ENCODE peak calls at places on chromosome 14, in five cellular contexts. One of them, this sample, is unnamed.

GRCh38 chr14:33914676-33915516 is 36.0 kb downstream of the EGLN3 start:
- DNase-seq in HepG2: no peak
- DNase-seq in GM12878: no peak
- DNase-seq in NT2/D1: no peak
- DNase-seq in H1: no peak
- DNase-seq in this sample: no peak

GRCh38 chr14:101503431-101504095 is 57.7 kb upstream of the DIO3 start:
- DNase-seq in HepG2: no peak
- DNase-seq in GM12878: no peak
- DNase-seq in NT2/D1: no peak
- DNase-seq in H1: no peak
- DNase-seq in this sample: no peak

GRCh38 chr14:101215266-101215665 is 311.7 kb upstream of the RTL1 start:
- DNase-seq in HepG2: no peak
- DNase-seq in GM12878: no peak
- DNase-seq in NT2/D1: no peak
- DNase-seq in H1: no peak
- DNase-seq in this sample: no peak

GRCh38 chr14:69010632-69011031 is 31.5 kb upstream of the ACTN1 start:
- DNase-seq in HepG2: no peak
- DNase-seq in GM12878: no peak
- DNase-seq in NT2/D1: no peak
- DNase-seq in H1: no peak
- DNase-seq in this sample: no peak

GRCh38 chr14:55285048-55285652 is 13.9 kb downstream of the FBXO34 start:
- DNase-seq in HepG2: no peak
- DNase-seq in GM12878: no peak
- DNase-seq in NT2/D1: no peak
- DNase-seq in H1: no peak
- DNase-seq in this sample: no peak

GRCh38 chr14:83085725-83086124 is 1552.1 kb upstream of the SEL1L start:
- DNase-seq in HepG2: no peak
- DNase-seq in GM12878: no peak
- DNase-seq in NT2/D1: no peak
- DNase-seq in H1: no peak
- DNase-seq in this sample: no peak

GRCh38 chr14:91300283-91300841 is 55.9 kb upstream of the GPR68 start:
- DNase-seq in HepG2: no peak
- DNase-seq in GM12878: no peak
- DNase-seq in NT2/D1: no peak
- DNase-seq in H1: no peak
- DNase-seq in this sample: no peak

GRCh38 chr14:50830044-50830931 is 674 bp downstream of the NIN start:
- DNase-seq in HepG2: peak; percentile 22
- DNase-seq in GM12878: peak; percentile 27
- DNase-seq in NT2/D1: peak; percentile 62
- DNase-seq in H1: no peak
- DNase-seq in this sample: peak; percentile 36

GRCh38 chr14:38250316-38250715 is 5.6 kb downstream of the CLEC14A start:
- DNase-seq in HepG2: no peak
- DNase-seq in GM12878: no peak
- DNase-seq in NT2/D1: no peak
- DNase-seq in H1: no peak
- DNase-seq in this sample: no peak

GRCh38 chr14:85883971-85884370 is 354.0 kb downstream of the FLRT2 start:
- DNase-seq in HepG2: no peak
- DNase-seq in GM12878: no peak
- DNase-seq in NT2/D1: no peak
- DNase-seq in H1: no peak
- DNase-seq in this sample: no peak

GRCh38 chr14:72614365-72614764 is 279.5 kb downstream of the DPF3 start:
- DNase-seq in HepG2: no peak
- DNase-seq in GM12878: no peak
- DNase-seq in NT2/D1: no peak
- DNase-seq in H1: no peak
- DNase-seq in this sample: no peak

GRCh38 chr14:80055912-80056801 is 155.1 kb downstream of the DIO2 start:
- DNase-seq in HepG2: peak; percentile 16
- DNase-seq in GM12878: no peak
- DNase-seq in NT2/D1: peak; percentile 46
- DNase-seq in H1: peak; percentile 34
- DNase-seq in this sample: peak; percentile 60

GRCh38 chr14:79712302-79712950 is 498.9 kb downstream of the DIO2 start:
- DNase-seq in HepG2: no peak
- DNase-seq in GM12878: no peak
- DNase-seq in NT2/D1: no peak
- DNase-seq in H1: no peak
- DNase-seq in this sample: no peak

GRCh38 chr14:27148143-27148542 is 550.3 kb upstream of the NOVA1 start:
- DNase-seq in HepG2: no peak
- DNase-seq in GM12878: no peak
- DNase-seq in NT2/D1: no peak
- DNase-seq in H1: no peak
- DNase-seq in this sample: no peak

GRCh38 chr14:75720828-75721227 is 59.8 kb downstream of the TTLL5 start:
- DNase-seq in HepG2: no peak
- DNase-seq in GM12878: no peak
- DNase-seq in NT2/D1: no peak
- DNase-seq in H1: no peak
- DNase-seq in this sample: no peak

GRCh38 chr14:92224348-92224954 is 98.5 kb upstream of the SLC24A4 start:
- DNase-seq in HepG2: no peak
- DNase-seq in GM12878: no peak
- DNase-seq in NT2/D1: no peak
- DNase-seq in H1: no peak
- DNase-seq in this sample: no peak

GRCh38 chr14:21940887-21941855 is 267.6 kb upstream of the OR4E1 start:
- DNase-seq in HepG2: peak; percentile 55
- DNase-seq in GM12878: no peak
- DNase-seq in NT2/D1: no peak
- DNase-seq in H1: no peak
- DNase-seq in this sample: peak; percentile 56

GRCh38 chr14:51933191-51933590 is 56.2 kb upstream of the RTRAF start:
- DNase-seq in HepG2: no peak
- DNase-seq in GM12878: no peak
- DNase-seq in NT2/D1: no peak
- DNase-seq in H1: no peak
- DNase-seq in this sample: no peak

GRCh38 chr14:100785626-100786025 is 40.3 kb upstream of the MEG3 start:
- DNase-seq in HepG2: no peak
- DNase-seq in GM12878: no peak
- DNase-seq in NT2/D1: no peak
- DNase-seq in H1: no peak
- DNase-seq in this sample: no peak

GRCh38 chr14:75561013-75561432 is 17.4 kb upstream of the FLVCR2 start:
- DNase-seq in HepG2: peak; percentile 67
- DNase-seq in GM12878: no peak
- DNase-seq in NT2/D1: peak; percentile 50
- DNase-seq in H1: peak; percentile 79
- DNase-seq in this sample: peak; percentile 87

GRCh38 chr14:68705741-68706283 is 87.1 kb downstream of the ZFP36L1 start:
- DNase-seq in HepG2: no peak
- DNase-seq in GM12878: no peak
- DNase-seq in NT2/D1: no peak
- DNase-seq in H1: no peak
- DNase-seq in this sample: no peak

GRCh38 chr14:54908230-54908629 is 5.6 kb upstream of the GCH1 start:
- DNase-seq in HepG2: no peak
- DNase-seq in GM12878: no peak
- DNase-seq in NT2/D1: no peak
- DNase-seq in H1: no peak
- DNase-seq in this sample: no peak

GRCh38 chr14:68771631-68772030 is 21.2 kb downstream of the ZFP36L1 start:
- DNase-seq in HepG2: no peak
- DNase-seq in GM12878: no peak
- DNase-seq in NT2/D1: no peak
- DNase-seq in H1: no peak
- DNase-seq in this sample: no peak

GRCh38 chr14:68656452-68656851 is 136.4 kb downstream of the ZFP36L1 start:
- DNase-seq in HepG2: no peak
- DNase-seq in GM12878: no peak
- DNase-seq in NT2/D1: no peak
- DNase-seq in H1: no peak
- DNase-seq in this sample: no peak

GRCh38 chr14:55533960-55534359 is 46.0 kb upstream of the KTN1 start:
- DNase-seq in HepG2: no peak
- DNase-seq in GM12878: no peak
- DNase-seq in NT2/D1: no peak
- DNase-seq in H1: no peak
- DNase-seq in this sample: no peak

GRCh38 chr14:39122330-39123138 is 8.4 kb downstream of the GEMIN2 start:
- DNase-seq in HepG2: no peak
- DNase-seq in GM12878: no peak
- DNase-seq in NT2/D1: no peak
- DNase-seq in H1: no peak
- DNase-seq in this sample: no peak

GRCh38 chr14:61196792-61197191 is 84.3 kb downstream of the TMEM30B start:
- DNase-seq in HepG2: peak; percentile 31
- DNase-seq in GM12878: no peak
- DNase-seq in NT2/D1: no peak
- DNase-seq in H1: no peak
- DNase-seq in this sample: no peak

DNA sequence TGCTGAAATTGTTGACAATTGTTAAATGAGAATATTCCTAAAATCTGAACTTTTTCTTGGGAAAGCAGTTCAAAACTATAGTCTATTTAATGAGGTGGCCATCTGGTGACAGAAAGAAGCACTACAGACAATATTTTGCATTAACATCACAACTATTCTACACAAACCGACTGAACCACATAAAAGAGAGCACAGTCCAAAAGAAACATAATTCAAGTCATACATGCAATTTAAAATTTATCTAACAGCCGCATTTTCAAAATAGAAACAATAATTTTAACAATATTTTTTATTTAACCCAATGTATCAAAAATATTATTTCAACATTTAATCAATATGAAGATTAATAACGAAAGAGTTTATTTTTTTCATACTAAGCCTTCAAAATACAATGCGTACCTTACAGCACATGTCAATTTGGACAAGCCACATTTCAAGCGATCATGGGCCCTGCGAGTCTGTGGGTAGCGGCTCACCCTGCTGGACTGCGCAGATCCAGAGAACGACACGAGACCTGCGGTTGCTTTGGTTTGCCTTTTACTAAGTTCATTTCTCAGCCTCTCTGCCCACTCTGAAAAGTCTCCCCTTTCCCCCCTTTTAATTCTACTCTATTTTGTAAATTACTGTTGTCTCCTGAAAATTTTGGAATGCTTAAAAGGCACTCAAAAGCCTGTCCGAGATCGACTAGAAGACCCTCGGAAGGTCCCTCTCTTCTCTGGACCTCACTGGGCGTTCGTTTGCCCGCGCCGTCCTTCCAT is 941 bp upstream of the LRRC9 start:
- DNase-seq in HepG2: peak; percentile 32
- DNase-seq in GM12878: no peak
- DNase-seq in NT2/D1: no peak
- DNase-seq in H1: no peak
- DNase-seq in this sample: peak; percentile 40
- TF ChIP-seq SUZ12 in HepG2: no peak
- TF ChIP-seq SUZ12 in GM12878: no peak
- TF ChIP-seq SUZ12 in NT2/D1: no peak
- TF ChIP-seq SUZ12 in H1: no peak
- TF ChIP-seq SUZ12 in this sample: no peak

DNA sequence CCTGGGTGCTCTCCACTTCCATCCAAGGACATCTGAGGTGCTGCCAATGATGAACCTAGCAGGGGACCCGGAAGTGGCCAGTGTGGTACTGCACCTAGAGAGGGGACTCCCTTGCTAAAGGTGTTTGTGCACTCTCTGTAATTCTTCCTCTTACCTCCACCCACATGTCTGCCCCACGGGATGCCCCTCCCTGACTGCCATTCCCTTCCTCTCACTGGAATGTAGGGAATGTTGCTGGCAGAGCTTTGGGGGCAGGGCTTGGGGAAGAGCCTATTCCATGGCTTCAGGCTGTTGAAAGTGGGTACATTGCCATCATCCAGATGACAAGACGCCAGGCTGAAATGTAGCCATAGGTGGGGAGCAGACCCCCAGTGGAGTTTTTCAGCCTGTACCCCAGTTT is 153.2 kb downstream of the SMOC1 start:
- DNase-seq in HepG2: peak; percentile 52
- DNase-seq in GM12878: no peak
- DNase-seq in NT2/D1: peak; percentile 9
- DNase-seq in H1: peak; percentile 27
- DNase-seq in this sample: no peak
- TF ChIP-seq SUZ12 in HepG2: no peak
- TF ChIP-seq SUZ12 in GM12878: no peak
- TF ChIP-seq SUZ12 in NT2/D1: no peak
- TF ChIP-seq SUZ12 in H1: no peak
- TF ChIP-seq SUZ12 in this sample: no peak

DNA sequence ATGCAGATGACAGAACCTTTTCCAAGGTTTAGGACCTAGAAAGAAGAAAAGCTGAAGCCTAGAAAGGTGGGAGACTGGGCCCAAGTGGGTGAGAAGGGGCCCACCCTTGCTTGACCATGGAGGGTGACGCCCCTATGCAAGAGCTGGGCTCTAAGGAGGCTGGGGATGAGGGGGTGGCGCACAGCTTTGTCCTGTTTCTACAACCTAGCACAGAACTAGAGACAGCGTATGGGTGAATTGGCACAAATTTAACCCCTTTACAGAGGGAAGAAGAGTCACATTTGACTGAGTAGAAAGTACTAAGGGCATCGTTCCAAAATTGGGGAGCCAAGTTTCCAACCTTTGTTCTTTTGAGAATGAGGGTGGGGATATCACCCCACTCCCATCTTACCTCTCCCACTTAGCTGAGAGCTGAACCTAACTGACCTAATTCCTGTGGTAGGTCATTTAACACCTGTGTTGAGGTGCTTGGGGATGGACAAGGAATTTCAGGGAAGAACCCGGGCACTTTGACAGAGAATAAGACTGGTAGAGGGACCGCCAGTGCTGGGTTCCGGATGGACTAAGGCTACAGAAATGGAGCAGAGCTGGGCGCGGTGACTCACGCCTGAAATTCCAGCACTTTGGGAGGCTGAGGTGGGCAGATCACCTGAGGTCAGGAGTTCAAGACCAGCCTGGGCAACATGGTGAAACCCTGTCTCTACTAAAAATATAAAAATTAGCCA is 5.3 kb downstream of the NFKBIA start:
- DNase-seq in HepG2: no peak
- DNase-seq in GM12878: no peak
- DNase-seq in NT2/D1: no peak
- DNase-seq in H1: no peak
- DNase-seq in this sample: no peak
- TF ChIP-seq SUZ12 in HepG2: no peak
- TF ChIP-seq SUZ12 in GM12878: no peak
- TF ChIP-seq SUZ12 in NT2/D1: no peak
- TF ChIP-seq SUZ12 in H1: no peak
- TF ChIP-seq SUZ12 in this sample: no peak

GRCh38 chr14:71198681-71199080 is 291.4 kb downstream of the PCNX1 start:
- DNase-seq in HepG2: no peak
- DNase-seq in GM12878: no peak
- DNase-seq in NT2/D1: no peak
- DNase-seq in H1: no peak
- DNase-seq in this sample: no peak

GRCh38 chr14:71193663-71194062 is 286.4 kb downstream of the PCNX1 start:
- DNase-seq in HepG2: no peak
- DNase-seq in GM12878: no peak
- DNase-seq in NT2/D1: no peak
- DNase-seq in H1: no peak
- DNase-seq in this sample: no peak

GRCh38 chr14:71202881-71203280 is 295.6 kb downstream of the PCNX1 start:
- DNase-seq in HepG2: no peak
- DNase-seq in GM12878: no peak
- DNase-seq in NT2/D1: no peak
- DNase-seq in H1: no peak
- DNase-seq in this sample: no peak

GRCh38 chr14:71196921-71197320 is 289.7 kb downstream of the PCNX1 start:
- DNase-seq in HepG2: no peak
- DNase-seq in GM12878: no peak
- DNase-seq in NT2/D1: no peak
- DNase-seq in H1: no peak
- DNase-seq in this sample: no peak
- TF ChIP-seq SUZ12 in HepG2: no peak
- TF ChIP-seq SUZ12 in GM12878: no peak
- TF ChIP-seq SUZ12 in NT2/D1: no peak
- TF ChIP-seq SUZ12 in H1: no peak
- TF ChIP-seq SUZ12 in this sample: no peak

This sample was measured in HEK293T.